ENCODE peak calls at places on chromosomes 13 and 19, in ten cellular contexts. One of them, this sample, is unnamed.

GRCh38 chr19:43504426-43505185 is at the start of gene PHLDB3:
- DNase-seq in stomach: peak; percentile 50
- DNase-seq in K562: peak; percentile 27
- DNase-seq in transverse colon: peak; percentile 60
- DNase-seq in breast epithelium: peak; percentile 57
- DNase-seq in suprapubic skin: no peak
- DNase-seq in HCT116: no peak
- DNase-seq in GM12891: no peak
- DNase-seq in GM12878: no peak
- DNase-seq in prostate gland: peak; percentile 70
- DNase-seq in this sample: no peak

GRCh38 chr13:73782781-73783180 is 351.4 kb downstream of the KLF12 start:
- DNase-seq in stomach: no peak
- DNase-seq in K562: no peak
- DNase-seq in transverse colon: no peak
- DNase-seq in breast epithelium: no peak
- DNase-seq in suprapubic skin: no peak
- DNase-seq in HCT116: no peak
- DNase-seq in GM12891: no peak
- DNase-seq in GM12878: no peak
- DNase-seq in prostate gland: no peak
- DNase-seq in this sample: no peak

GRCh38 chr13:29543230-29544215 is 52.0 kb downstream of the SLC7A1 start:
- DNase-seq in stomach: no peak
- DNase-seq in K562: peak; percentile 24
- DNase-seq in transverse colon: no peak
- DNase-seq in breast epithelium: no peak
- DNase-seq in suprapubic skin: no peak
- DNase-seq in HCT116: no peak
- DNase-seq in GM12891: peak; percentile 72
- DNase-seq in GM12878: peak; percentile 44
- DNase-seq in prostate gland: no peak
- DNase-seq in this sample: peak; percentile 68

GRCh38 chr13:23322353-23323336 is 110.9 kb downstream of the SACS start:
- DNase-seq in stomach: no peak
- DNase-seq in K562: no peak
- DNase-seq in transverse colon: no peak
- DNase-seq in breast epithelium: no peak
- DNase-seq in suprapubic skin: no peak
- DNase-seq in HCT116: no peak
- DNase-seq in GM12891: no peak
- DNase-seq in GM12878: no peak
- DNase-seq in prostate gland: no peak
- DNase-seq in this sample: no peak

GRCh38 chr13:47215741-47216140 is 318.9 kb upstream of the HTR2A start:
- DNase-seq in stomach: no peak
- DNase-seq in K562: no peak
- DNase-seq in transverse colon: no peak
- DNase-seq in breast epithelium: no peak
- DNase-seq in suprapubic skin: no peak
- DNase-seq in HCT116: no peak
- DNase-seq in GM12891: no peak
- DNase-seq in GM12878: no peak
- DNase-seq in prostate gland: no peak
- DNase-seq in this sample: no peak

GRCh38 chr19:14432817-14433453 is at the start of gene PKN1:
- DNase-seq in stomach: peak; percentile 57
- DNase-seq in K562: peak; percentile 78
- DNase-seq in transverse colon: peak; percentile 59
- DNase-seq in breast epithelium: no peak
- DNase-seq in suprapubic skin: no peak
- DNase-seq in HCT116: no peak
- DNase-seq in GM12891: peak; percentile 81
- DNase-seq in GM12878: no peak
- DNase-seq in prostate gland: no peak
- DNase-seq in this sample: peak; percentile 83

GRCh38 chr13:97391201-97391600 is 42.8 kb upstream of the RAP2A start:
- DNase-seq in stomach: no peak
- DNase-seq in K562: no peak
- DNase-seq in transverse colon: no peak
- DNase-seq in breast epithelium: no peak
- DNase-seq in suprapubic skin: no peak
- DNase-seq in HCT116: no peak
- DNase-seq in GM12891: no peak
- DNase-seq in GM12878: no peak
- DNase-seq in prostate gland: no peak
- DNase-seq in this sample: no peak

GRCh38 chr13:43661321-43661720 is 125.5 kb downstream of the ENOX1 start:
- DNase-seq in stomach: no peak
- DNase-seq in K562: no peak
- DNase-seq in transverse colon: no peak
- DNase-seq in breast epithelium: no peak
- DNase-seq in suprapubic skin: no peak
- DNase-seq in HCT116: no peak
- DNase-seq in GM12891: no peak
- DNase-seq in GM12878: no peak
- DNase-seq in prostate gland: no peak
- DNase-seq in this sample: no peak

GRCh38 chr19:19304186-19304975 is 15.9 kb downstream of the SUGP1 start:
- DNase-seq in stomach: no peak
- DNase-seq in K562: no peak
- DNase-seq in transverse colon: no peak
- DNase-seq in breast epithelium: no peak
- DNase-seq in suprapubic skin: no peak
- DNase-seq in HCT116: no peak
- DNase-seq in GM12891: no peak
- DNase-seq in GM12878: no peak
- DNase-seq in prostate gland: no peak
- DNase-seq in this sample: no peak

GRCh38 chr13:75443356-75443958 is 38.5 kb downstream of the TBC1D4 start:
- DNase-seq in stomach: no peak
- DNase-seq in K562: no peak
- DNase-seq in transverse colon: no peak
- DNase-seq in breast epithelium: no peak
- DNase-seq in suprapubic skin: no peak
- DNase-seq in HCT116: no peak
- DNase-seq in GM12891: no peak
- DNase-seq in GM12878: no peak
- DNase-seq in prostate gland: no peak
- DNase-seq in this sample: no peak

GRCh38 chr19:16591803-16592556 is 19.8 kb upstream of the SLC35E1 start:
- DNase-seq in stomach: no peak
- DNase-seq in K562: no peak
- DNase-seq in transverse colon: no peak
- DNase-seq in breast epithelium: no peak
- DNase-seq in suprapubic skin: no peak
- DNase-seq in HCT116: no peak
- DNase-seq in GM12891: no peak
- DNase-seq in GM12878: no peak
- DNase-seq in prostate gland: no peak
- DNase-seq in this sample: no peak

GRCh38 chr19:290539-291521 is at the start of gene PLPP2:
- DNase-seq in stomach: peak; percentile 93
- DNase-seq in K562: no peak
- DNase-seq in transverse colon: peak; percentile 77
- DNase-seq in breast epithelium: peak; percentile 94
- DNase-seq in suprapubic skin: no peak
- DNase-seq in HCT116: no peak
- DNase-seq in GM12891: peak; percentile 29
- DNase-seq in GM12878: no peak
- DNase-seq in prostate gland: peak; percentile 88
- DNase-seq in this sample: no peak

GRCh38 chr19:6103894-6104293 is 6.4 kb downstream of the RFX2 start:
- DNase-seq in stomach: no peak
- DNase-seq in K562: no peak
- DNase-seq in transverse colon: no peak
- DNase-seq in breast epithelium: no peak
- DNase-seq in suprapubic skin: no peak
- DNase-seq in HCT116: no peak
- DNase-seq in GM12891: no peak
- DNase-seq in GM12878: no peak
- DNase-seq in prostate gland: no peak
- DNase-seq in this sample: no peak

GRCh38 chr19:6101291-6101690 is 9.0 kb downstream of the RFX2 start:
- DNase-seq in stomach: no peak
- DNase-seq in K562: no peak
- DNase-seq in transverse colon: no peak
- DNase-seq in breast epithelium: no peak
- DNase-seq in suprapubic skin: no peak
- DNase-seq in HCT116: no peak
- DNase-seq in GM12891: no peak
- DNase-seq in GM12878: no peak
- DNase-seq in prostate gland: no peak
- DNase-seq in this sample: no peak

GRCh38 chr19:6101991-6102390 is 8.3 kb downstream of the RFX2 start:
- DNase-seq in stomach: no peak
- DNase-seq in K562: no peak
- DNase-seq in transverse colon: no peak
- DNase-seq in breast epithelium: no peak
- DNase-seq in suprapubic skin: no peak
- DNase-seq in HCT116: no peak
- DNase-seq in GM12891: no peak
- DNase-seq in GM12878: no peak
- DNase-seq in prostate gland: no peak
- DNase-seq in this sample: no peak

GRCh38 chr19:6105444-6105843 is 4.9 kb downstream of the RFX2 start:
- DNase-seq in stomach: no peak
- DNase-seq in K562: no peak
- DNase-seq in transverse colon: no peak
- DNase-seq in breast epithelium: no peak
- DNase-seq in suprapubic skin: no peak
- DNase-seq in HCT116: no peak
- DNase-seq in GM12891: no peak
- DNase-seq in GM12878: no peak
- DNase-seq in prostate gland: no peak
- DNase-seq in this sample: no peak

GRCh38 chr19:6103217-6103644 is 7.1 kb downstream of the RFX2 start:
- DNase-seq in stomach: peak; percentile 85
- DNase-seq in K562: no peak
- DNase-seq in transverse colon: peak; percentile 56
- DNase-seq in breast epithelium: peak; percentile 86
- DNase-seq in suprapubic skin: peak; percentile 90
- DNase-seq in HCT116: no peak
- DNase-seq in GM12891: no peak
- DNase-seq in GM12878: no peak
- DNase-seq in prostate gland: peak; percentile 84
- DNase-seq in this sample: no peak
- TF ChIP-seq POLR2AphosphoS5 in stomach: peak; percentile 63
- TF ChIP-seq POLR2AphosphoS5 in K562: no peak
- TF ChIP-seq POLR2AphosphoS5 in transverse colon: no peak
- TF ChIP-seq POLR2AphosphoS5 in breast epithelium: no peak
- TF ChIP-seq POLR2AphosphoS5 in suprapubic skin: peak; percentile 82
- TF ChIP-seq POLR2AphosphoS5 in HCT116: no peak
- TF ChIP-seq POLR2AphosphoS5 in GM12891: no peak
- TF ChIP-seq POLR2AphosphoS5 in GM12878: no peak
- TF ChIP-seq POLR2AphosphoS5 in prostate gland: peak; percentile 81
- TF ChIP-seq POLR2AphosphoS5 in this sample: no peak

GRCh38 chr19:55189424-55189823 is 9.3 kb upstream of the SYT5 start:
- DNase-seq in stomach: no peak
- DNase-seq in K562: no peak
- DNase-seq in transverse colon: peak; percentile 23
- DNase-seq in breast epithelium: peak; percentile 66
- DNase-seq in suprapubic skin: peak; percentile 84
- DNase-seq in HCT116: peak; percentile 88
- DNase-seq in GM12891: no peak
- DNase-seq in GM12878: no peak
- DNase-seq in prostate gland: no peak
- DNase-seq in this sample: no peak
- TF ChIP-seq POLR2A in stomach: no peak
- TF ChIP-seq POLR2A in K562: no peak
- TF ChIP-seq POLR2A in transverse colon: no peak
- TF ChIP-seq POLR2A in breast epithelium: no peak
- TF ChIP-seq POLR2A in suprapubic skin: no peak
- TF ChIP-seq POLR2A in HCT116: peak; percentile 92
- TF ChIP-seq POLR2A in GM12891: no peak
- TF ChIP-seq POLR2A in GM12878: no peak
- TF ChIP-seq POLR2A in prostate gland: no peak
- TF ChIP-seq POLR2A in this sample: no peak

DNA sequence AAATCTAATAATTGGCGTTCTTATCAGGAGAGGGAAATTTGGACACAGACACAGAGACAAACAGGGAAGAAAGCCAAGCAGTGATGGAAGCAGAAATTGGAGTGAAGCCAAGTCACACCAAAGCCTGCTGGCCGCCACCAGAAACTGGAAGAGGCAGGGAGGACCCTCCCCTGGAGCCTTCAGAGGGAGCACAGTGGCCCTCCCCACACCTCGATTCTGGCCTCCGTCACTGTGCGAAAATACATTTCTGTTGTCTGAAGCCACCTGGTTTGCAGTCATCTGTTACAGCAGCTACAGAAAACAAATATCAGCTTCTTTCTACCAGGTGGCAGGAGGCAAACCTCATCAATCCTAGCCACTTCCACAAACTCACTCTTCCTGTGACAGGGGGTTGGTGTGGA is 8.3 kb upstream of the TLE6 start:
- DNase-seq in stomach: peak; percentile 58
- DNase-seq in K562: peak; percentile 38
- DNase-seq in transverse colon: peak; percentile 33
- DNase-seq in breast epithelium: no peak
- DNase-seq in suprapubic skin: no peak
- DNase-seq in HCT116: no peak
- DNase-seq in GM12891: no peak
- DNase-seq in GM12878: no peak
- DNase-seq in prostate gland: peak; percentile 45
- DNase-seq in this sample: no peak
- TF ChIP-seq POLR2AphosphoS5 in stomach: no peak
- TF ChIP-seq POLR2AphosphoS5 in K562: no peak
- TF ChIP-seq POLR2AphosphoS5 in transverse colon: no peak
- TF ChIP-seq POLR2AphosphoS5 in breast epithelium: peak; percentile 64
- TF ChIP-seq POLR2AphosphoS5 in suprapubic skin: no peak
- TF ChIP-seq POLR2AphosphoS5 in HCT116: no peak
- TF ChIP-seq POLR2AphosphoS5 in GM12891: no peak
- TF ChIP-seq POLR2AphosphoS5 in GM12878: no peak
- TF ChIP-seq POLR2AphosphoS5 in prostate gland: peak; percentile 53
- TF ChIP-seq POLR2AphosphoS5 in this sample: no peak

DNA sequence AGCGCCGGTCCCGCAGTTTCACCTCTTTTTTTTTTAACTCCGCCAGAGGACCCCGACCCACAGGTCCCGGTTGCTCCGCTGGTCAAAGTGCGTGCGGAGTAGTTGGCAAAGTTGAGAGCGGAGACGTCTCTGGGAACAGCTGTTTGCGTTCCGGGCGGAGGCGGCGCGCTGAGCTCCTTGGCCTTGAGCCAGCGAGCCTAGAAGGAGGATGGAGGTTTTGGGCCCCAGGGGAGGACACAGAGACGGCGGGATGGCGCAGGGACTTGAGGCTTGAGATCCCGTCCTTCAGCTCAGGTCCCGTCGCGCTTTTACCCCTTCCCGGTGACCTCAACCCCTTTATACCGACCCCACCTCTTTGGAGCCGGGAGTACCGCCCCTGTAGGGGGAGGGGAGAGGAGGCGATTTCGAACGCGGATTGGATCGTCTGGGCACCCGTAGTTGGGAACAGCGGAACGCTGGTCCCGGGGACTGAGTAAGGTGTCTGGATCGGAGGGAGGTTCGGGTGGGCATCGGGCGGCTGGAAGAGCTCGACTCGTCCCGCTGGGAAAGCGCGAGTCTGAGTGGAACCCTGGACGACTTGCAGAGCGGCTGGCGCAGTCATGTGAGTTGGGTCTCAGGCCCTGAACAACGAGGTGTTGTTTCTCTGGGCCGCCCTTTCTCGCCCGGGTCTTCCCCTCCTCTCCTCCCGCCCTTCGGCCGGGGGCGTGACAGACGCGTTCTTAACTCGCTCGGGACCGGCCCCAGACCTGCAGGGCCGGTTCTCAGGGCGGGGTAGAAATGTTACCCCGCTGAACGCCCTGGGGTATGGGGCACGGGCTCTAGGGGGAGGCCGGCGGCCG is at the start of gene WBP4:
- DNase-seq in stomach: peak; percentile 93
- DNase-seq in K562: peak; percentile 92
- DNase-seq in transverse colon: peak; percentile 95
- DNase-seq in breast epithelium: peak; percentile 94
- DNase-seq in suprapubic skin: peak; percentile 97
- DNase-seq in HCT116: peak; percentile 94
- DNase-seq in GM12891: peak; percentile 75
- DNase-seq in GM12878: peak; percentile 82
- DNase-seq in prostate gland: peak; percentile 94
- DNase-seq in this sample: peak; percentile 86
- TF ChIP-seq POLR2A in stomach: no peak
- TF ChIP-seq POLR2A in K562: peak; percentile 73
- TF ChIP-seq POLR2A in transverse colon: peak; percentile 88
- TF ChIP-seq POLR2A in breast epithelium: peak; percentile 81
- TF ChIP-seq POLR2A in suprapubic skin: peak; percentile 64
- TF ChIP-seq POLR2A in HCT116: peak; percentile 69
- TF ChIP-seq POLR2A in GM12891: peak; percentile 82
- TF ChIP-seq POLR2A in GM12878: peak; percentile 89
- TF ChIP-seq POLR2A in prostate gland: peak; percentile 48
- TF ChIP-seq POLR2A in this sample: peak; percentile 79